ENCODE peak calls at places on chromosome 22, in five cellular contexts. I is MM.1S; T is tibial artery; M is CD4-positive, alpha-beta T cell; U is lower leg skin. A is an unnamed sample.

GRCh38 chr22:46069518-46070214 is 80.7 kb upstream of the PPARA start:
- DNase-seq in U (peak), I (no peak), M (peak), T (peak), A (no peak)

GRCh38 chr22:20436309-20437252 is 1.0 kb downstream of the SCARF2 start:
- DNase-seq in M (no peak), U (no peak), T (peak), I (no peak), A (no peak)

GRCh38 chr22:50129121-50129734 is 39.4 kb downstream of the MOV10L1 start:
- DNase-seq in I (no peak), M (no peak), U (no peak), T (peak), A (no peak)

GRCh38 chr22:44445307-44445680 is 52.7 kb downstream of the RTL6 start:
- DNase-seq in M (no peak), T (peak), I (no peak), U (no peak), A (no peak)

GRCh38 chr22:29379258-29379657 is 9.1 kb downstream of the AP1B1 start:
- DNase-seq in I (no peak), M (no peak), U (no peak), T (no peak), A (no peak)

GRCh38 chr22:20554824-20555223 is 47.4 kb downstream of the MED15 start:
- DNase-seq in M (no peak), U (no peak), I (no peak), T (no peak), A (no peak)

GRCh38 chr22:24104307-24105017 is 76.8 kb upstream of the SUSD2 start:
- DNase-seq in U (no peak), T (peak), I (no peak), M (no peak), A (no peak)

GRCh38 chr22:40928657-40929056 is 22.5 kb upstream of the RBX1 start:
- DNase-seq in M (no peak), U (no peak), T (no peak), I (no peak), A (no peak)

GRCh38 chr22:20438066-20438677 is 547 bp upstream of the SCARF2 start:
- DNase-seq in M (no peak), U (no peak), I (no peak), T (peak), A (no peak)

GRCh38 chr22:48824673-48825651 is 1002.7 kb downstream of the BRD1 start:
- DNase-seq in M (no peak), I (no peak), U (no peak), T (peak), A (no peak)

GRCh38 chr22:42367980-42368378 is 64.2 kb downstream of the NFAM1 start:
- DNase-seq in U (no peak), I (no peak), T (no peak), M (no peak), A (no peak)

GRCh38 chr22:20524004-20524481 is 16.6 kb downstream of the MED15 start:
- DNase-seq in I (no peak), T (no peak), M (peak), U (no peak), A (no peak)

GRCh38 chr22:17101475-17102296 is 16.9 kb downstream of the IL17RA start:
- DNase-seq in U (no peak), I (no peak), M (no peak), T (peak), A (no peak)

GRCh38 chr22:46320166-46320710 is 15.3 kb upstream of the TRMU start:
- DNase-seq in T (no peak), M (no peak), U (no peak), I (no peak), A (no peak)

GRCh38 chr22:47355776-47356432 is 593.5 kb downstream of the TBC1D22A start:
- DNase-seq in U (no peak), M (no peak), I (no peak), T (no peak), A (no peak)

GRCh38 chr22:17434856-17435255 is 65.6 kb downstream of the CECR2 start:
- DNase-seq in U (no peak), I (no peak), M (no peak), T (no peak), A (no peak)

GRCh38 chr22:47589271-47590250 is 827.1 kb downstream of the TBC1D22A start:
- DNase-seq in T (peak), U (no peak), M (no peak), I (no peak), A (no peak)

GRCh38 chr22:46373838-46374662 is 38.5 kb downstream of the TRMU start:
- DNase-seq in T (no peak), U (no peak), M (peak), I (no peak), A (no peak)

GRCh38 chr22:19848298-19849224 is 6.1 kb downstream of the GNB1L start:
- DNase-seq in I (peak), M (no peak), U (peak), T (no peak), A (no peak)

GRCh38 chr22:45867118-45867905 is 109.7 kb downstream of the WNT7B start:
- DNase-seq in T (no peak), U (no peak), I (no peak), M (no peak), A (no peak)

GRCh38 chr22:17781319-17782031 is 7.2 kb upstream of the BID start:
- DNase-seq in T (no peak), I (peak), U (peak), M (peak), A (no peak)

GRCh38 chr22:17822087-17822486 is 47.8 kb upstream of the BID start:
- DNase-seq in U (no peak), T (no peak), M (no peak), I (no peak), A (no peak)

GRCh38 chr22:32600184-32600583 is 125.6 kb downstream of the FBXO7 start:
- DNase-seq in M (no peak), T (no peak), I (no peak), U (no peak), A (no peak)

GRCh38 chr22:49997221-49997599 is 15.4 kb downstream of the IL17REL start:
- DNase-seq in I (no peak), U (no peak), T (peak), M (no peak), A (no peak)

GRCh38 chr22:24583221-24583971 is 9.5 kb downstream of the LRRC75B start:
- DNase-seq in I (no peak), U (no peak), T (no peak), M (no peak), A (no peak)

GRCh38 chr22:31650391-31650790 is 11.6 kb downstream of the PISD start:
- DNase-seq in U (no peak), T (no peak), M (no peak), I (no peak), A (no peak)

GRCh38 chr22:25775501-25775900 is 33.5 kb downstream of the MYO18B start:
- DNase-seq in U (no peak), T (no peak), I (no peak), M (no peak), A (no peak)

GRCh38 chr22:25777411-25777810 is 35.4 kb downstream of the MYO18B start:
- DNase-seq in T (no peak), M (no peak), U (no peak), I (no peak), A (no peak)

GRCh38 chr22:25779890-25780289 is 37.9 kb downstream of the MYO18B start:
- DNase-seq in M (no peak), I (no peak), U (no peak), T (no peak), A (no peak)

GRCh38 chr22:25779426-25779825 is 37.4 kb downstream of the MYO18B start:
- DNase-seq in T (no peak), I (no peak), U (no peak), M (no peak), A (no peak)

DNA sequence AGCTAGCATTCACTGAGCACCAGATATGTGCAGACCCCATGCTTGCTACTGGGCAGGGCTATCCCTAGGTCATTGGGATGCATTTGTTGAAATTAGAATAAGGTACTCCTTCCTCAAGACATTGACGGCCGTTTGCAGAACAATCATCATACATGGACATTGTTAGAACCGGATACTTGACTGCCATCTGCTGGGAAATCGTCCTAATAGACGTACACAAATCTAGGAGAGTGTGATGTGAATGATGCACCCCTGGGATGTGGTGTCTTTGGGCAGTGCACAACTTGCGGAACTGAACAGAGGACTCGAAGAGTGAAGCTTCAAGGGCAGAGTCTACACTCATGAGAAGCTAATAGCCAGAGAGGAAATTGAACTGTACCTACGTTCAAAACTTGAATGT is 35.9 kb downstream of the MYO18B start:
- DNase-seq in U (no peak), M (no peak), I (no peak), T (no peak), A (no peak)
- TF ChIP-seq CTCF in U (no peak), M (no peak), I (peak), T (peak), A (peak)

DNA sequence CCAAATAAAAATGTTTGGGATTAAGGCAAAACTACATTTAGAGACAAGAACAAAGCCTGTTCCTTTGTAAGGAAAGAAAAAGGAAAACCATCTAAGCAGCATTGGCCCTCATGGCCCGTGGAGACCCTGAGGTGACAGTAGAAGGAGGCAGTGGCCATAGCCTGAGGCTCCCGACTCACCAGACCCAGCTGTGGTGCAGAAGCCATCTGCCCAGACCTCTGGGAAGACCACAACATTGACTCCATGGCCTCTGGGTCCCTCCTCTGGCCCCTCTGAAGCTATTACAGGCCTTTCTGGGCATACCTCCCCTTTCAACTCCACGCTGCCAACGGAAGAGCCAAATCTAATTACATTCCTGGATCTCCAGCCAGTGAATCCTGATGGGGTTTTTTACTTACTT is 6.4 kb downstream of the PRAME start:
- DNase-seq in T (no peak), M (no peak), I (no peak), U (no peak), A (no peak)
- TF ChIP-seq CTCF in T (no peak), M (no peak), I (no peak), U (no peak), A (peak)

GRCh38 chr22:35739642-35740041 is 22.0 kb downstream of the APOL5 start:
- DNase-seq in T (peak), I (no peak), U (no peak), M (peak), A (no peak)
- TF ChIP-seq CTCF in T (peak), I (no peak), U (no peak), M (peak), A (peak)

GRCh38 chr22:35421121-35421520 is 21.2 kb downstream of the MCM5 start:
- DNase-seq in T (no peak), I (no peak), M (no peak), U (no peak), A (no peak)
- TF ChIP-seq CTCF in T (no peak), I (no peak), M (no peak), U (no peak), A (no peak)

DNA sequence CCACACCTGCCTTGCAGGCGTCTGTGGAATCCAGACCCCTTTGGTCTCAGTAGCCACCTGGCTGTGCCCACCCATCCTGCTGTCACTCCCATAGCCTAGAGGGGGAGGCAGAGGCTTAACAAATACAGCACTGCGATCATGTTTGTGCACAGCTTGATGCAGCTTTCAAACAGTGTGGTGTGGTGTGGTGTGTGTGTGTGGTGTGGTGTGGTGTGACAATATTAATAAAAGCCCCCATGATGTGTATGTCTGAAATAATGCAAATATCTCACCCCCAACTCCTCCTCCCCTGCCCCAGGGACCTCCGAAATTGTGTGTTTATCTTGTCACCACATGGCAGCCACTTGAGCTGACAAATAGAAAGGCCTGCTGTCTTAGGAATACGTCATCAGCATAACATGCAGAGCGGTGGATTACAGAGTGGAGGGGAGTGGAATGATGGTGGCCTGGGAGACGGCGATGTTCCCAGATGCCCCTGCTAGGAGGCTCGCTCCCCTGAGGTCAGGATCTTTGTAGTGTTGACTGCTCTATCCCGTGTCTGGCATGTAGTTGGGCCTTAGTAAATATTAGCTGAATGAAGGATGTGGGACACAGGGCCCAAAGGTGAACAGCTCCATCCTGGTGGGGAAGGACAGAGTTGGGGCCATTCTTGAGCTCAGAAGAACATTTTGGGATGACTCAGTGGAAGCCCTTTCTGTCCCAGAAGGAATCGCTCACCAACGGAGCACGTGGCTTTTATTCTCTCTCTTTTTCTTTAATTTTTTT is 2.8 kb downstream of the PDXP start:
- DNase-seq in M (peak), T (no peak), U (no peak), I (no peak), A (no peak)
- TF ChIP-seq CTCF in M (no peak), T (peak), U (no peak), I (peak), A (peak)

GRCh38 chr22:26568207-26568706 is 21.7 kb downstream of the TPST2 start:
- DNase-seq in M (no peak), T (no peak), I (no peak), U (peak), A (no peak)
- TF ChIP-seq CTCF in M (no peak), T (no peak), I (no peak), U (no peak), A (no peak)